ENCODE peak calls at places on chromosomes 3 and 15, in four cellular contexts. J is HCT116, E is upper lobe of right lung, F is adrenal gland. H is an unnamed sample.

GRCh38 chr3:132326251-132326650 is 9.0 kb downstream of the ACP3 start:
- DNase-seq in J (no peak), E (no peak), F (no peak), H (no peak)

GRCh38 chr3:193846569-193846968 is 253.6 kb downstream of the OPA1 start:
- DNase-seq in J (no peak), E (no peak), F (no peak), H (no peak)

GRCh38 chr3:135141092-135141491 is 346.0 kb downstream of the EPHB1 start:
- DNase-seq in J (no peak), E (no peak), F (no peak), H (no peak)

GRCh38 chr3:120418866-120419490 is 31.8 kb downstream of the FSTL1 start:
- DNase-seq in J (peak; percentile 36), E (peak; percentile 71), F (peak; percentile 76), H (peak; percentile 57)

GRCh38 chr15:44535509-44536297 is 1.2 kb upstream of the EIF3J start:
- DNase-seq in J (no peak), E (no peak), F (no peak), H (no peak)

GRCh38 chr15:33115191-33115861 is 79.2 kb downstream of the FMN1 start:
- DNase-seq in J (no peak), E (no peak), F (no peak), H (no peak)

GRCh38 chr3:150922611-150923010 is 17.4 kb upstream of the MINDY4B start:
- DNase-seq in J (peak; percentile 21), E (no peak), F (no peak), H (no peak)

GRCh38 chr3:170809021-170809974 is 60.7 kb downstream of the RPL22L1 start:
- DNase-seq in J (peak; percentile 56), E (no peak), F (peak; percentile 44), H (no peak)

GRCh38 chr15:90789496-90789895 is 72.3 kb downstream of the BLM start:
- DNase-seq in J (no peak), E (no peak), F (no peak), H (no peak)

DNA sequence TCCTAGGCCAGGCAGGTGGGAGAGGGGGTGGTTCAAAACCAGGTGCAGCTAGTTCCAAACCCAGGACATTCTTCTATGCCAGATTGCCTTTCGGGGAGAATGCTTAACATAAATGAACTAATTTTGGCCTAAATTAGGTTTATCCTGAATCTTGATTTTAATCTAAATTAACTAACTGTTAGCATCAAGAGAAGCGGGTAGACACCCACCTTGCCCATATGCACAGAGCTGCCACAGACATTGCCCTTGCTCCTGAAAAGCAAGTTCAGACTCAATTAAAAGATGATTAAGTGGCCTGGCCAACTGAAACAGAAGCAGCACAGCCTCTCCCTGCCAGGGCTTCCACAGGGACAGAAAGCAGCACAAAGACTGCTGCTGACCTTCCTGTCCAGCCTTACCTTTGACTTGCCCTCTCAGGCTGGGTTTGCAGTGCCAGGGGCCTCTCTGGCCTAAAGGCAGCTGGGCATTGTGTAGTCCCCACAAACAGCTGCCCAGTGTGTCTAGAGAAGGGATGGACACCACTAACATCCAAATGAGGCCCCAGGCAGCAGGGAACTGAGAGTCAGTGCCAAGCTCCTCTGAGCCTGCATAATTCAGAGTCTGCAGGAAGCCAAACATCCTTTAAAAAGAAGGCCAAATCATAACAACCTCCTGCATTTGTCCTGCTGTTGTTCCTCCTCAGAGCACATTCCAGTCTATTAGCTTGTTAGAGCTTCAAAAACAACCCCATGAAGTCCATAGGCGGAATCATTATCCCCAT is 15.4 kb upstream of the OXTR start:
- DNase-seq in J (no peak), E (no peak), F (no peak), H (no peak)
- H3K4me1 ChIP-seq in J (no peaks in the 10 kb centered on the region), E (no peaks in the 10 kb centered on the region), F (no peaks in the 10 kb centered on the region), H (no peaks in the 10 kb centered on the region)

GRCh38 chr3:51386159-51386851 is 1.2 kb downstream of the MANF start:
- DNase-seq in J (no peak), E (no peak), F (no peak), H (no peak)

GRCh38 chr3:51389423-51390183 is 1.5 kb upstream of the RBM15B start:
- DNase-seq in J (no peak), E (peak; percentile 77), F (peak; percentile 73), H (peak; percentile 73)

GRCh38 chr3:51386852-51387229 is 1.8 kb downstream of the MANF start:
- DNase-seq in J (no peak), E (no peak), F (no peak), H (no peak)

GRCh38 chr3:51390186-51390585 is 899 bp upstream of the RBM15B start:
- DNase-seq in J (no peak), E (no peak), F (no peak), H (no peak)

GRCh38 chr3:51388286-51389029 is 2.6 kb upstream of the RBM15B start:
- DNase-seq in J (peak; percentile 26), E (no peak), F (no peak), H (no peak)
- TF ChIP-seq CTCF in J (peak; percentile 30), E (no peak), F (no peak), H (peak; percentile 13)

DNA sequence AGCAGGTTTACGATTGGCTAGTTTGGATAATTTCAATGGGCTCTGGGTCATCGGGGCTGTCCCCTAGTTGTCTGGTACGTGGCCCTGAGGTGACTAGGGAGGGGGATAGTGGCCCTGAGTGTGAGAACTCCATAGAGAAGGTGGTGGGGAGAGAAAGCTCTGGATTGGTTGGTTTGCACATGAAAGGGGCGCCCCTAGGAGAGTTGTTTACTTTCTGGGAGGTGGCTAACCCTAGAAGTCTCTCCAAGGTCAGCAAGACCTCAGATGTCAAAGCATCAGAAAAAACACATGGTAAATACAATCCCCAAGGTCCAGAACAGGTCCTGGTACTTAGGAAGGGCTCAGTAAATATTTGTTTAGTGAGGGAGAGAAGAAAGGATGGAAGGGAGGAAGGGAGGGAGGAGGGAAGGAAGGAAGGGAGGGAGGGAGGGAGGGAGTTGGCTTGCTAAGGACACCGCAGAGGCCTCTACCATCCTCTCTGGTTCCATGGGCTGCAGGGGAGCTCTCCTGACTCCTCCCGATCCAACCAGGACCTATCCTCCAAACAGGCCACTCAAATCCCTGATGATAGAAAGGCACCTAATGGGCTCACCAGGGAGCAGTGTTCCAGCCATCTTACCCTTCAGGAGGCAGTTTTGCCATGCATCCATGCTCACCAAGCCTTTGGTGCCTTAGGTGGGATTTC is 3.0 kb upstream of the TRH start:
- DNase-seq in J (no peak), E (no peak), F (no peak), H (no peak)
- H3K4me3 ChIP-seq in J (no peak overlapping the region), E (no peak overlapping the region), F (no peak overlapping the region), H (no peak overlapping the region)

GRCh38 chr15:29852201-29852600 is 29.9 kb upstream of the TJP1 start:
- DNase-seq in J (no peak), E (no peak), F (no peak), H (no peak)
- H3K4me1 ChIP-seq in J (peaks cover 7% of the 10 kb centered on the region), E (no peaks in the 10 kb centered on the region), F (no peaks in the 10 kb centered on the region), H (no peaks in the 10 kb centered on the region)

GRCh38 chr15:64092864-64093626 is 593 bp downstream of the CIAO2A start:
- DNase-seq in J (no peak), E (no peak), F (peak; percentile 84), H (no peak)

GRCh38 chr15:64092075-64092820 is 1.4 kb downstream of the CIAO2A start:
- DNase-seq in J (no peak), E (no peak), F (no peak), H (no peak)

GRCh38 chr15:64095795-64096485 is at the start of gene SNX1:
- DNase-seq in J (peak; percentile 82), E (peak; percentile 97), F (peak; percentile 96), H (peak; percentile 96)

GRCh38 chr15:64095431-64095794 is 369 bp upstream of the SNX1 start:
- DNase-seq in J (no peak), E (no peak), F (no peak), H (no peak)

GRCh38 chr15:64093627-64094417 is at the start of gene CIAO2A:
- DNase-seq in J (peak; percentile 99), E (peak; percentile 94), F (peak; percentile 98), H (peak; percentile 96)
- TF ChIP-seq CTCF in J (no peak), E (no peak), F (no peak), H (no peak)

GRCh38 chr3:141268791-141269190 is 37.2 kb downstream of the PXYLP1 start:
- DNase-seq in J (no peak), E (peak; percentile 38), F (no peak), H (no peak)

GRCh38 chr3:141266186-141266585 is 34.6 kb downstream of the PXYLP1 start:
- DNase-seq in J (no peak), E (no peak), F (no peak), H (no peak)

GRCh38 chr3:141266797-141267555 is 35.4 kb downstream of the PXYLP1 start:
- DNase-seq in J (no peak), E (no peak), F (no peak), H (no peak)

GRCh38 chr3:141271279-141272033 is 39.8 kb downstream of the PXYLP1 start:
- DNase-seq in J (no peak), E (no peak), F (no peak), H (no peak)

DNA sequence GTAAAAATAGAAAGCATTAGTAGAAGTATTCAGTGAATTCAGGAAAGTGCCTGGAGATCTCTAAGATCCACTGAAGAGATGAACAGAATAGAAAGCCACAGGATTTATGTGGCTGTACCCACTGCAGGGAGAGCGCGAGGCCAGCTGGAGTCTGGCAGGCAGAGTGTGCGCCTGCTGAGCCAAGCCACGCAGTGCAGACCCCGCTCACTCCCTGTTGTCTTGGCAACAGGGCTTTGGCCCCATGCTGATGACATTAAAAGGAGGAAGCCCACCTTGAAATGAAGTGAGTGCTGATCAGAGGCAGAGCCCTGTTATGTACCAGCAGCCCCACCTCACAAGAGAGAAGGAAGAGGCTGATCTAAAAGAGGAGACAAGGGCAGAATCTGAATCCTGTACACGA is 36.7 kb downstream of the PXYLP1 start:
- DNase-seq in J (no peak), E (peak; percentile 31), F (no peak), H (no peak)
- H3K4me3 ChIP-seq in J (no peak overlapping the region), E (no peak overlapping the region), F (no peak overlapping the region), H (no peak overlapping the region)

GRCh38 chr3:160564949-160565441 is 376 bp downstream of the KPNA4 start:
- DNase-seq in J (peak; percentile 22), E (peak; percentile 89), F (peak; percentile 71), H (peak; percentile 84)

GRCh38 chr3:160566499-160566898 is 1.1 kb upstream of the KPNA4 start:
- DNase-seq in J (no peak), E (no peak), F (no peak), H (no peak)

GRCh38 chr3:160562952-160563351 is 2.4 kb downstream of the KPNA4 start:
- DNase-seq in J (no peak), E (no peak), F (no peak), H (no peak)

GRCh38 chr3:160565442-160566403 is at the start of gene KPNA4:
- DNase-seq in J (peak; percentile 92), E (peak; percentile 99), F (peak; percentile 98), H (peak; percentile 98)

DNA sequence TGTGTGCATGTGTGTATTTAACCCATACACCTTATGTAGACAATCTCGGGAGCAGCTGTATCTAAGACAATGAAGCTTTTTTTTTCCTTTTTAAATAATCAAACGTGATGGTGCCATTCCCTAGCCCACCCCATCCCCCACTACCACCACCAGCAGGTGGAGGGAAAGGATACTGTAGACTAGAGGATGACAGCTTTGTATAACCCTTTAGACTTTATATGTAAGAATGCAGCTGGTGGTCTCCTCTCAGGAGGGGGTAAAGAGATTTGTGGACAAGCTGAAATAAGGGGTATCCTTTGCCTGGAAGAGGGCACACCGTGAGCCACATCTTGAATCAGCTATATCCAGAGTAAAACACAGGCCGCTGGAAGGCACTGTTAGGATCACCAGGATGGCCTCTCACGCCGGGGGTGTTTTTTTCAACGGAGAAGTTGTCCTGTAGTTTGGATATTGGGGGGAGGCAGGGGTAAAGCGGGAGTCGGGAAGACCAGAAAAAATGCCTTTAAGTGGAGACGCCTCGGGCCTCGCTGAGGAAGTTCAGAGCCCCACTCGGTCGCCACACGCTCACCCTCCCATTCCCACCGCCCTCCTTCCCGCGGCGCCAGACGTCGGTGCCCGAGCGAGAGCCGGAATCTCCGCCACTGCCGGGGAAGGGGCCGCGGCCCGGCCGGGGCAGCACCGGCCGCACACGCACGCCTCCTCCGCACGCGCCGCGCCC is 1.0 kb downstream of the KPNA4 start:
- DNase-seq in J (no peak), E (peak; percentile 78), F (no peak), H (peak; percentile 55)
- H3K4me1 ChIP-seq in J (peaks cover 6% of the 10 kb centered on the region), E (peaks cover 62% of the 10 kb centered on the region), F (peaks cover 57% of the 10 kb centered on the region), H (peaks cover 58% of the 10 kb centered on the region)

H was measured in lower lobe of right lung.